ENCODE peak calls at places on chromosomes 1 and 21, in ten cellular contexts. O is GM20000, Y is fibroblast of pulmonary artery, N is upper lobe of right lung, V is astrocyte, P is prostate gland, M is left lung, F is kidney, A is uterus, K is IMR-90. C is an unnamed sample.

GRCh38 chr1:170676628-170677027 is 12.7 kb downstream of the PRRX1 start:
- DNase-seq in O (no peak), Y (peak), N (no peak), V (peak), P (no peak), M (no peak), F (no peak), A (no peak), K (peak), C (no peak)

GRCh38 chr1:98546319-98546718 is 115.2 kb upstream of the SNX7 start:
- DNase-seq in O (no peak), Y (no peak), N (no peak), V (peak), P (no peak), M (no peak), F (no peak), A (no peak), K (peak), C (peak)

GRCh38 chr1:101122452-101123166 is 97.0 kb upstream of the DPH5 start:
- DNase-seq in O (peak), Y (no peak), N (no peak), V (peak), P (no peak), M (no peak), F (no peak), A (no peak), K (no peak), C (no peak)

GRCh38 chr1:213163278-213163711 is 112.3 kb downstream of the RPS6KC1 start:
- DNase-seq in O (no peak), Y (peak), N (no peak), V (peak), P (no peak), M (no peak), F (no peak), A (no peak), K (no peak), C (no peak)

GRCh38 chr1:32915766-32916455 is 14.7 kb upstream of the TMEM54 start:
- DNase-seq in O (no peak), Y (no peak), N (no peak), V (no peak), P (no peak), M (no peak), F (no peak), A (no peak), K (peak), C (no peak)

GRCh38 chr21:39527664-39528381 is 76.1 kb downstream of the SH3BGR start:
- DNase-seq in O (no peak), Y (no peak), N (no peak), V (no peak), P (peak), M (no peak), F (no peak), A (no peak), K (no peak), C (no peak)

GRCh38 chr1:202462342-202463076 is 114.0 kb downstream of the PPP1R12B start:
- DNase-seq in O (no peak), Y (no peak), N (no peak), V (no peak), P (peak), M (no peak), F (no peak), A (no peak), K (no peak), C (no peak)

GRCh38 chr1:151756291-151756690 is 7.0 kb downstream of the MRPL9 start:
- DNase-seq in O (no peak), Y (peak), N (no peak), V (peak), P (no peak), M (no peak), F (no peak), A (no peak), K (peak), C (peak)

GRCh38 chr1:201295861-201296260 is 12.6 kb downstream of the PKP1 start:
- DNase-seq in O (no peak), Y (peak), N (no peak), V (peak), P (peak), M (no peak), F (no peak), A (no peak), K (peak), C (peak)

GRCh38 chr1:162224267-162224666 is 152.4 kb downstream of the SPATA46 start:
- DNase-seq in O (no peak), Y (no peak), N (no peak), V (no peak), P (no peak), M (no peak), F (no peak), A (no peak), K (no peak), C (no peak)

GRCh38 chr1:18972531-18972930 is 16.1 kb upstream of the IFFO2 start:
- DNase-seq in O (no peak), Y (peak), N (no peak), V (no peak), P (no peak), M (no peak), F (no peak), A (peak), K (peak), C (peak)

GRCh38 chr21:17386498-17386897 is 126.3 kb upstream of the CXADR start:
- DNase-seq in O (no peak), Y (no peak), N (no peak), V (no peak), P (no peak), M (no peak), F (no peak), A (no peak), K (no peak), C (no peak)

GRCh38 chr1:203381151-203381751 is 30.3 kb upstream of the FMOD start:
- DNase-seq in O (peak), Y (no peak), N (no peak), V (no peak), P (no peak), M (no peak), F (no peak), A (no peak), K (no peak), C (no peak)

GRCh38 chr1:161946071-161946987 is 77.3 kb downstream of the OLFML2B start:
- DNase-seq in O (no peak), Y (peak), N (no peak), V (peak), P (no peak), M (no peak), F (no peak), A (no peak), K (peak), C (peak)

GRCh38 chr1:186275818-186276217 is 99.2 kb downstream of the TPR start:
- DNase-seq in O (no peak), Y (no peak), N (no peak), V (no peak), P (no peak), M (no peak), F (no peak), A (no peak), K (no peak), C (no peak)

GRCh38 chr1:230877139-230877923 is 9.0 kb upstream of the C1orf198 start:
- DNase-seq in O (no peak), Y (no peak), N (no peak), V (peak), P (no peak), M (no peak), F (no peak), A (peak), K (peak), C (peak)

GRCh38 chr21:43188181-43188580 is 19.4 kb downstream of the CRYAA start:
- DNase-seq in O (no peak), Y (no peak), N (peak), V (no peak), P (no peak), M (no peak), F (peak), A (no peak), K (no peak), C (no peak)

GRCh38 chr1:49436865-49437264 is 586.9 kb downstream of the AGBL4 start:
- DNase-seq in O (no peak), Y (no peak), N (no peak), V (no peak), P (no peak), M (no peak), F (no peak), A (no peak), K (no peak), C (no peak)

GRCh38 chr1:228208831-228209524 is 1.1 kb downstream of the OBSCN start:
- DNase-seq in O (peak), Y (no peak), N (no peak), V (no peak), P (no peak), M (no peak), F (no peak), A (no peak), K (no peak), C (no peak)

GRCh38 chr1:171803461-171804022 is 22.1 kb downstream of the METTL13 start:
- DNase-seq in O (no peak), Y (no peak), N (no peak), V (no peak), P (no peak), M (no peak), F (peak), A (no peak), K (no peak), C (no peak)

GRCh38 chr1:1973716-1974642 is 29.6 kb downstream of the CFAP74 start:
- DNase-seq in O (no peak), Y (no peak), N (no peak), V (no peak), P (no peak), M (no peak), F (peak), A (no peak), K (no peak), C (no peak)

GRCh38 chr1:97270508-97271307 is 549.1 kb downstream of the PTBP2 start:
- DNase-seq in O (peak), Y (peak), N (no peak), V (peak), P (no peak), M (no peak), F (no peak), A (no peak), K (peak), C (peak)

GRCh38 chr1:64933296-64934070 is 32.9 kb downstream of the JAK1 start:
- DNase-seq in O (no peak), Y (peak), N (no peak), V (peak), P (no peak), M (peak), F (no peak), A (peak), K (peak), C (peak)

GRCh38 chr1:46086581-46086980 is 45.8 kb downstream of the PIK3R3 start:
- DNase-seq in O (no peak), Y (peak), N (no peak), V (no peak), P (no peak), M (no peak), F (no peak), A (no peak), K (peak), C (no peak)

GRCh38 chr1:156648951-156649350 is 7.0 kb downstream of the BCAN start:
- DNase-seq in O (no peak), Y (no peak), N (no peak), V (no peak), P (no peak), M (no peak), F (no peak), A (no peak), K (no peak), C (no peak)

GRCh38 chr1:89487972-89488371 is 36.7 kb upstream of the LRRC8B start:
- DNase-seq in O (no peak), Y (no peak), N (no peak), V (no peak), P (no peak), M (no peak), F (no peak), A (no peak), K (no peak), C (no peak)

GRCh38 chr1:152878042-152878441 is at the start of gene SMCP:
- DNase-seq in O (no peak), Y (no peak), N (no peak), V (no peak), P (no peak), M (no peak), F (no peak), A (no peak), K (no peak), C (no peak)

GRCh38 chr1:59759156-59759925 is 55.4 kb upstream of the HOOK1 start:
- DNase-seq in O (peak), Y (peak), N (peak), V (peak), P (peak), M (peak), F (peak), A (peak), K (peak), C (peak)
- TF ChIP-seq CTCF in O (peak), Y (peak), N (peak), V (peak), P (peak), M (peak), F (peak), A (peak), K (peak), C (peak)

GRCh38 chr1:160284782-160285344 is at the start of gene PEX19:
- DNase-seq in O (peak), Y (peak), N (peak), V (peak), P (peak), M (peak), F (peak), A (peak), K (peak), C (peak)

GRCh38 chr1:160284220-160284781 is 632 bp downstream of the PEX19 start:
- DNase-seq in O (no peak), Y (peak), N (no peak), V (peak), P (no peak), M (peak), F (no peak), A (no peak), K (peak), C (peak)

GRCh38 chr1:160285506-160285905 is 573 bp upstream of the PEX19 start:
- DNase-seq in O (no peak), Y (no peak), N (no peak), V (no peak), P (no peak), M (no peak), F (peak), A (no peak), K (no peak), C (no peak)

GRCh38 chr1:160277987-160278386 is 6.9 kb downstream of the PEX19 start:
- DNase-seq in O (no peak), Y (no peak), N (no peak), V (no peak), P (no peak), M (no peak), F (no peak), A (no peak), K (no peak), C (no peak)

DNA sequence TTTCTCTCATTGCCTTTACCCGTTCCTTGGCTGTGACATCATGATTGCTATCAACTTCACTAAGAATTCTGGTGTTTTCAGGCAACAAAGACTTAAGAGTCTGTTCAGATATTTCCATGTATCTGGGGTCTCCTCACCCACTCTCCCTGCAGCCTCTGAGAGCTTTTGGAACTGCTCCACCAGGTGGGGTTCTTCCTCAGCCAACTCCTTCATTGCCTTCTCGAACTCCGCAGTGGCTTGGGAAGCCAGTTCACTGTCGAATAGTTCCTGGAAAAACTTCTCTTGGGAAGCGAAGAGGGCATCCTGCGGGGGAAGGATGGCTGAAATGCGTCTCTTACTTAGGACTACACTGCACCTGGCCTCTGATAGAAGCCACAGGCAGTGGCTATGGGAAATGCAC is 2.1 kb downstream of the PEX19 start:
- DNase-seq in O (no peak), Y (no peak), N (no peak), V (no peak), P (no peak), M (no peak), F (no peak), A (no peak), K (no peak), C (no peak)
- TF ChIP-seq CTCF in O (no peak), Y (no peak), N (no peak), V (no peak), P (no peak), M (no peak), F (no peak), A (no peak), K (no peak), C (peak)

DNA sequence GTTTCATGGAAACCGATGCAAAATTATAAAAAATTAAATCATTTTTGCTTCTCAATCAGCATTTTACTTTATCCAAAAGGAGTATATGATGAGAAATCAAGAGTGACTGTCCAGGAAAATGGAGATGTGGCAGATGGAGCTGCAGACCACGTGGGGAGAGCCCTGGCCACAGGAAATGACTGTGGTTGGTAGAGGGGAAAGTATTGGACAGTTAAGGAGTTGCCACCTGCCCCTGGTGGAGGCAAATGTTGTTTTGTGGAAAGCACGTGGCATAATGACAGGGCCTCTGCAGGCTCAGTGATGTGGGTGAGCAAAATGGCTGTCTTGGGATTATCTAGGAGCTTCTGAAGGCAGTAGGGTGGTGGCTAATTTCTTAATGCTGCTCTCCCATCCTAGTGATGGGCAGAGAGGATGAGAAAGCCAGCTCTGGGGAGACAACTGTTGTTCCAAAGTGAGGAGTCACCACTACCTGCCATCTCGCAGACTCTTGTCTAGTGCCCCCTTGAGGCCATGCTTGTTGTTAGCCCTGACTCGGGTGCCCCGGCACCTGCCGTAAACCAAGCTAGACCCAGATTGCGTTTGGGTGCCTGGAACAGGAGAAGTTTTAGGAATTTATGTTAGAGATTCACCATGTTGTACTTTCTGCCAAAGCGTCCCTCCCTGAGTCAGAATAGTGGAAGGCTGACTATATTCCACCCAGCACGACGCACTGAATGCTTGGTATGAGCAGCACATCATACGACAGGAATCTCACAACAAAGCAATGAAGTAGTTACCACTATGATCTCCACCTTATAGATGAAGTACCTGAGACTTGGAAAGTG is 144.0 kb downstream of the ROR1 start:
- DNase-seq in O (peak), Y (no peak), N (no peak), V (peak), P (no peak), M (no peak), F (no peak), A (no peak), K (peak), C (no peak)
- TF ChIP-seq CTCF in O (no peak), Y (peak), N (peak), V (peak), P (peak), M (no peak), F (peak), A (no peak), K (peak), C (peak)

GRCh38 chr1:25904942-25905679 is 1.1 kb downstream of the STMN1 start:
- DNase-seq in O (peak), Y (peak), N (peak), V (peak), P (peak), M (peak), F (peak), A (peak), K (peak), C (peak)
- TF ChIP-seq CTCF in O (no peak), Y (peak), N (no peak), V (peak), P (no peak), M (no peak), F (no peak), A (no peak), K (no peak), C (peak)

GRCh38 chr21:15557925-15558324 is 171.9 kb upstream of the USP25 start:
- DNase-seq in O (no peak), Y (no peak), N (no peak), V (no peak), P (no peak), M (no peak), F (no peak), A (no peak), K (no peak), C (no peak)
- TF ChIP-seq CTCF in O (no peak), Y (no peak), N (no peak), V (no peak), P (no peak), M (no peak), F (no peak), A (no peak), K (no peak), C (no peak)

GRCh38 chr1:109783436-109783835 is 19.7 kb upstream of the EPS8L3 start:
- DNase-seq in O (no peak), Y (peak), N (no peak), V (peak), P (peak), M (no peak), F (peak), A (no peak), K (peak), C (peak)

GRCh38 chr1:109782927-109783326 is 19.2 kb upstream of the EPS8L3 start:
- DNase-seq in O (no peak), Y (no peak), N (peak), V (no peak), P (no peak), M (no peak), F (peak), A (no peak), K (no peak), C (no peak)

GRCh38 chr1:109786107-109786470 is 22.4 kb upstream of the EPS8L3 start:
- DNase-seq in O (no peak), Y (no peak), N (peak), V (no peak), P (no peak), M (peak), F (peak), A (peak), K (no peak), C (no peak)

GRCh38 chr1:109785446-109786106 is 21.9 kb upstream of the EPS8L3 start:
- DNase-seq in O (no peak), Y (no peak), N (peak), V (no peak), P (no peak), M (peak), F (peak), A (peak), K (no peak), C (no peak)

GRCh38 chr1:109784551-109785252 is 21.0 kb upstream of the EPS8L3 start:
- DNase-seq in O (no peak), Y (no peak), N (peak), V (no peak), P (no peak), M (peak), F (peak), A (no peak), K (no peak), C (no peak)
- TF ChIP-seq CTCF in O (no peak), Y (no peak), N (no peak), V (no peak), P (no peak), M (no peak), F (no peak), A (no peak), K (no peak), C (no peak)

DNA sequence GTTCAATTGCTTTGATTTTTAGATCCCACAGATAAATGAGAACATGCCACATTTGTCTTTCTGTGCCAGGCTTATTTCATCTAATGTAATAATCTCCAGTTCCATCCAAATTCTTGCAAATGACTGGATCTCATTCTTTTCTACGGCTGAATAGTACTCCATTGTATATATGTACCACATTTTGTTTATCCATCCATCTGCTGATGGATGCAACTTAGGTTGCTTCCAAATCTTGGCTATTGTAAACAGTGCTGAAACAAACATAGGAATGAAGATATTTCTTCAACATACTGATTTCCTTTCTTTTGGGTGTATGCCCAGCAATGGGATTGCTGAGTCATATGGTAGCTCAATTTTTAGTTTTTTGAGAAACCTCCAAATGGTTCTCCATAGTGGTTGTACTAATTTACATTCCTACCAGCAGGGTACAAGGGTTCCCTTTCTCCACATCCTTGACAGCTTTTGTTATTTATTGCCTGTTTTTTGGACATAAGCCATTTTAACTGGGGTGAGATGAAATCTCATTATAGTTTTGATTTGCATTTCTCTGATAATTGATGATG is 344.4 kb downstream of the KCTD3 start:
- DNase-seq in O (no peak), Y (peak), N (no peak), V (no peak), P (no peak), M (no peak), F (no peak), A (no peak), K (peak), C (peak)
- TF ChIP-seq CTCF in O (no peak), Y (no peak), N (no peak), V (no peak), P (no peak), M (no peak), F (no peak), A (no peak), K (peak), C (peak)

GRCh38 chr1:99956755-99957154 is 13.0 kb upstream of the SLC35A3 start:
- DNase-seq in O (no peak), Y (peak), N (no peak), V (no peak), P (no peak), M (no peak), F (no peak), A (no peak), K (peak), C (peak)
- TF ChIP-seq CTCF in O (no peak), Y (peak), N (no peak), V (no peak), P (no peak), M (no peak), F (no peak), A (no peak), K (no peak), C (peak)

C was measured in HFFc6.